ENCODE peak calls at places on chromosome 14, in four cellular contexts. One of them, this sample, is unnamed.

GRCh38 chr14:61533513-61534255 is 161.6 kb upstream of the HIF1A start:
- DNase-seq in left ventricle myocardium superior: no peak
- DNase-seq in NCI-H1436 treated with DMSO at 0.1 percent for 48 hours: no peak
- DNase-seq in fibroblast of gingiva: no peak
- DNase-seq in this sample: no peak

GRCh38 chr14:89429206-89430091 is 12.4 kb upstream of the FOXN3 start:
- DNase-seq in left ventricle myocardium superior: no peak
- DNase-seq in NCI-H1436 treated with DMSO at 0.1 percent for 48 hours: no peak
- DNase-seq in fibroblast of gingiva: peak
- DNase-seq in this sample: no peak

GRCh38 chr14:19823765-19824164 is 20.2 kb downstream of the OR4N2 start:
- DNase-seq in left ventricle myocardium superior: no peak
- DNase-seq in NCI-H1436 treated with DMSO at 0.1 percent for 48 hours: no peak
- DNase-seq in fibroblast of gingiva: no peak
- DNase-seq in this sample: peak

GRCh38 chr14:63045234-63045611 is at the start of gene KCNH5:
- DNase-seq in left ventricle myocardium superior: peak
- DNase-seq in NCI-H1436 treated with DMSO at 0.1 percent for 48 hours: no peak
- DNase-seq in fibroblast of gingiva: no peak
- DNase-seq in this sample: peak

GRCh38 chr14:103260629-103261124 is 73.4 kb upstream of the EIF5 start:
- DNase-seq in left ventricle myocardium superior: peak
- DNase-seq in NCI-H1436 treated with DMSO at 0.1 percent for 48 hours: no peak
- DNase-seq in fibroblast of gingiva: peak
- DNase-seq in this sample: peak

GRCh38 chr14:90632451-90632850 is 183.8 kb downstream of the TTC7B start:
- DNase-seq in left ventricle myocardium superior: no peak
- DNase-seq in NCI-H1436 treated with DMSO at 0.1 percent for 48 hours: no peak
- DNase-seq in fibroblast of gingiva: no peak
- DNase-seq in this sample: no peak

GRCh38 chr14:79432640-79433039 is 778.7 kb downstream of the DIO2 start:
- DNase-seq in left ventricle myocardium superior: no peak
- DNase-seq in NCI-H1436 treated with DMSO at 0.1 percent for 48 hours: no peak
- DNase-seq in fibroblast of gingiva: no peak
- DNase-seq in this sample: no peak

GRCh38 chr14:59118171-59118570 is 70.3 kb upstream of the DAAM1 start:
- DNase-seq in left ventricle myocardium superior: no peak
- DNase-seq in NCI-H1436 treated with DMSO at 0.1 percent for 48 hours: no peak
- DNase-seq in fibroblast of gingiva: no peak
- DNase-seq in this sample: no peak

GRCh38 chr14:105317546-105317945 is 3.0 kb downstream of the PACS2 start:
- DNase-seq in left ventricle myocardium superior: no peak
- DNase-seq in NCI-H1436 treated with DMSO at 0.1 percent for 48 hours: no peak
- DNase-seq in fibroblast of gingiva: peak
- DNase-seq in this sample: no peak

GRCh38 chr14:51353901-51354300 is 113.9 kb downstream of the TMX1 start:
- DNase-seq in left ventricle myocardium superior: no peak
- DNase-seq in NCI-H1436 treated with DMSO at 0.1 percent for 48 hours: no peak
- DNase-seq in fibroblast of gingiva: no peak
- DNase-seq in this sample: no peak

GRCh38 chr14:54797986-54798385 is 104.6 kb downstream of the GCH1 start:
- DNase-seq in left ventricle myocardium superior: no peak
- DNase-seq in NCI-H1436 treated with DMSO at 0.1 percent for 48 hours: no peak
- DNase-seq in fibroblast of gingiva: no peak
- DNase-seq in this sample: no peak

GRCh38 chr14:23545740-23546411 is 5.7 kb downstream of the ZFHX2 start:
- DNase-seq in left ventricle myocardium superior: no peak
- DNase-seq in NCI-H1436 treated with DMSO at 0.1 percent for 48 hours: no peak
- DNase-seq in fibroblast of gingiva: no peak
- DNase-seq in this sample: no peak

GRCh38 chr14:64971890-64972785 is at the start of gene RAB15:
- DNase-seq in left ventricle myocardium superior: peak
- DNase-seq in NCI-H1436 treated with DMSO at 0.1 percent for 48 hours: no peak
- DNase-seq in fibroblast of gingiva: no peak
- DNase-seq in this sample: peak

GRCh38 chr14:23483216-23483854 is 13.8 kb downstream of the NGDN start:
- DNase-seq in left ventricle myocardium superior: no peak
- DNase-seq in NCI-H1436 treated with DMSO at 0.1 percent for 48 hours: peak
- DNase-seq in fibroblast of gingiva: no peak
- DNase-seq in this sample: no peak

GRCh38 chr14:95361373-95362179 is 41.9 kb upstream of the CLMN start:
- DNase-seq in left ventricle myocardium superior: peak
- DNase-seq in NCI-H1436 treated with DMSO at 0.1 percent for 48 hours: no peak
- DNase-seq in fibroblast of gingiva: no peak
- DNase-seq in this sample: no peak

GRCh38 chr14:55274760-55275159 is 3.5 kb downstream of the FBXO34 start:
- DNase-seq in left ventricle myocardium superior: no peak
- DNase-seq in NCI-H1436 treated with DMSO at 0.1 percent for 48 hours: no peak
- DNase-seq in fibroblast of gingiva: peak
- DNase-seq in this sample: no peak

GRCh38 chr14:97788364-97788763 is 991.2 kb downstream of the VRK1 start:
- DNase-seq in left ventricle myocardium superior: no peak
- DNase-seq in NCI-H1436 treated with DMSO at 0.1 percent for 48 hours: no peak
- DNase-seq in fibroblast of gingiva: no peak
- DNase-seq in this sample: no peak

GRCh38 chr14:94123296-94123695 is 6.1 kb downstream of the IFI27L2 start:
- DNase-seq in left ventricle myocardium superior: no peak
- DNase-seq in NCI-H1436 treated with DMSO at 0.1 percent for 48 hours: no peak
- DNase-seq in fibroblast of gingiva: no peak
- DNase-seq in this sample: no peak

GRCh38 chr14:53896773-53897172 is 59.9 kb downstream of the BMP4 start:
- DNase-seq in left ventricle myocardium superior: no peak
- DNase-seq in NCI-H1436 treated with DMSO at 0.1 percent for 48 hours: no peak
- DNase-seq in fibroblast of gingiva: peak
- DNase-seq in this sample: no peak

GRCh38 chr14:68146812-68147211 is 327.2 kb downstream of the RAD51B start:
- DNase-seq in left ventricle myocardium superior: no peak
- DNase-seq in NCI-H1436 treated with DMSO at 0.1 percent for 48 hours: no peak
- DNase-seq in fibroblast of gingiva: peak
- DNase-seq in this sample: peak

GRCh38 chr14:101184562-101184961 is 281.0 kb upstream of the RTL1 start:
- DNase-seq in left ventricle myocardium superior: no peak
- DNase-seq in NCI-H1436 treated with DMSO at 0.1 percent for 48 hours: no peak
- DNase-seq in fibroblast of gingiva: no peak
- DNase-seq in this sample: no peak

GRCh38 chr14:68685419-68686211 is 107.3 kb downstream of the ZFP36L1 start:
- DNase-seq in left ventricle myocardium superior: no peak
- DNase-seq in NCI-H1436 treated with DMSO at 0.1 percent for 48 hours: no peak
- DNase-seq in fibroblast of gingiva: no peak
- DNase-seq in this sample: peak

GRCh38 chr14:61512508-61512907 is 182.8 kb upstream of the HIF1A start:
- DNase-seq in left ventricle myocardium superior: no peak
- DNase-seq in NCI-H1436 treated with DMSO at 0.1 percent for 48 hours: no peak
- DNase-seq in fibroblast of gingiva: peak
- DNase-seq in this sample: no peak

GRCh38 chr14:36701144-36701543 is 39.5 kb downstream of the PAX9 start:
- DNase-seq in left ventricle myocardium superior: no peak
- DNase-seq in NCI-H1436 treated with DMSO at 0.1 percent for 48 hours: no peak
- DNase-seq in fibroblast of gingiva: no peak
- DNase-seq in this sample: no peak

GRCh38 chr14:101224356-101225115 is 321.0 kb upstream of the RTL1 start:
- DNase-seq in left ventricle myocardium superior: peak
- DNase-seq in NCI-H1436 treated with DMSO at 0.1 percent for 48 hours: no peak
- DNase-seq in fibroblast of gingiva: no peak
- DNase-seq in this sample: no peak

GRCh38 chr14:101495827-101496778 is 65.2 kb upstream of the DIO3 start:
- DNase-seq in left ventricle myocardium superior: no peak
- DNase-seq in NCI-H1436 treated with DMSO at 0.1 percent for 48 hours: no peak
- DNase-seq in fibroblast of gingiva: no peak
- DNase-seq in this sample: no peak

GRCh38 chr14:37090026-37090425 is 82.4 kb downstream of the SLC25A21 start:
- DNase-seq in left ventricle myocardium superior: no peak
- DNase-seq in NCI-H1436 treated with DMSO at 0.1 percent for 48 hours: peak
- DNase-seq in fibroblast of gingiva: peak
- DNase-seq in this sample: no peak

GRCh38 chr14:50783542-50783941 is 47.4 kb downstream of the NIN start:
- DNase-seq in left ventricle myocardium superior: no peak
- DNase-seq in NCI-H1436 treated with DMSO at 0.1 percent for 48 hours: no peak
- DNase-seq in fibroblast of gingiva: no peak
- DNase-seq in this sample: no peak

GRCh38 chr14:64939817-64940190 is 2.7 kb downstream of the GPX2 start:
- DNase-seq in left ventricle myocardium superior: no peak
- DNase-seq in NCI-H1436 treated with DMSO at 0.1 percent for 48 hours: no peak
- DNase-seq in fibroblast of gingiva: no peak
- DNase-seq in this sample: no peak